ENCODE peak calls at places on chromosome 20, in six cellular contexts. A is A549, Z is GM12878, W is NB4, U is HepG2, R is K562. G is an unnamed sample.

GRCh38 chr20:38108438-38109024 is 56.5 kb downstream of the TGM2 start:
- DNase-seq in A (no peak), Z (no peak), W (no peak), U (no peak), R (no peak), G (no peak)

GRCh38 chr20:460180-460579 is 2.2 kb downstream of the TBC1D20 start:
- DNase-seq in A (no peak), Z (no peak), W (no peak), U (peak), R (no peak), G (no peak)

GRCh38 chr20:63468421-63468820 is 4.0 kb downstream of the KCNQ2 start:
- DNase-seq in A (no peak), Z (no peak), W (no peak), U (no peak), R (no peak), G (no peak)

GRCh38 chr20:9689041-9689440 is 149.8 kb downstream of the PAK5 start:
- DNase-seq in A (no peak), Z (no peak), W (no peak), U (no peak), R (no peak), G (no peak)

GRCh38 chr20:54070187-54070987 is at the start of gene BCAS1:
- DNase-seq in A (no peak), Z (no peak), W (no peak), U (peak), R (peak), G (no peak)

GRCh38 chr20:47272893-47273590 is 83.5 kb downstream of the ZMYND8 start:
- DNase-seq in A (peak), Z (peak), W (peak), U (peak), R (peak), G (peak)

GRCh38 chr20:57293998-57294397 is 27.6 kb upstream of the BMP7 start:
- DNase-seq in A (no peak), Z (no peak), W (no peak), U (no peak), R (no peak), G (no peak)

GRCh38 chr20:53162251-53162835 is 190.2 kb downstream of the TSHZ2 start:
- DNase-seq in A (peak), Z (no peak), W (peak), U (no peak), R (peak), G (no peak)

GRCh38 chr20:34983089-34983820 is 27.6 kb downstream of the MYH7B start:
- DNase-seq in A (no peak), Z (no peak), W (no peak), U (no peak), R (no peak), G (no peak)

GRCh38 chr20:57610261-57610952 is 9.8 kb downstream of the ZBP1 start:
- DNase-seq in A (no peak), Z (no peak), W (no peak), U (no peak), R (no peak), G (no peak)

DNA sequence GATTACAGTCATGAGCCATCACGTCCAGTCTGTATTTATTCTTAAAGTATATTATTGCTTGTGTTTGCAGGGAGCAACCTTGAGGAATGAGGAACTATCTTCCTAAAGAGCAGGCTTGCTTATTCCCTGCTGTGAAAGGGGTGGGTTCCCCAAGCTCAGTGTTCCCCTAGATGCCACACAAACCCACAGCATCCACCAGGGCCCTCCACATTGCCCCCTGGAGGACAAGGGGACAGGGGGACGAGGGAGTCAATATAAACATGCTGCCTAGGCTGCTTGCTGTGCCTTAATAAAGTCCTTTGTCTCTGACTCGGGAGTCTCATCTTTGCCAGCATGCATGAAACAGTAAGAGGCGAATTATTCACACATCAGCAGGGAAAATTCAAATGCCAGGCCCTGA is 8.0 kb upstream of the IDH3B start:
- DNase-seq in A (no peak), Z (no peak), W (peak), U (no peak), R (no peak), G (no peak)
- TF ChIP-seq CTCF in A (peak), Z (peak), W (peak), U (peak), R (peak), G (peak)

GRCh38 chr20:50070361-50070760 is 42.6 kb downstream of the UBE2V1 start:
- DNase-seq in A (no peak), Z (no peak), W (peak), U (peak), R (no peak), G (no peak)

GRCh38 chr20:50073500-50073899 is 39.5 kb downstream of the UBE2V1 start:
- DNase-seq in A (no peak), Z (no peak), W (no peak), U (no peak), R (no peak), G (no peak)

GRCh38 chr20:50068041-50068651 is 44.8 kb downstream of the UBE2V1 start:
- DNase-seq in A (no peak), Z (no peak), W (no peak), U (no peak), R (no peak), G (no peak)

GRCh38 chr20:50067461-50067860 is 45.5 kb downstream of the UBE2V1 start:
- DNase-seq in A (no peak), Z (no peak), W (no peak), U (no peak), R (no peak), G (no peak)

GRCh38 chr20:50071039-50071888 is 41.7 kb downstream of the UBE2V1 start:
- DNase-seq in A (peak), Z (no peak), W (peak), U (peak), R (peak), G (peak)
- TF ChIP-seq MYC in A (peak), Z (no peak), W (peak), U (peak), R (peak), G (peak)

GRCh38 chr20:8344106-8344505 is 212.0 kb downstream of the PLCB1 start:
- DNase-seq in A (no peak), Z (no peak), W (no peak), U (no peak), R (no peak), G (no peak)

GRCh38 chr20:8342401-8342800 is 210.3 kb downstream of the PLCB1 start:
- DNase-seq in A (no peak), Z (no peak), W (no peak), U (no peak), R (no peak), G (no peak)

GRCh38 chr20:8346898-8347297 is 214.8 kb downstream of the PLCB1 start:
- DNase-seq in A (no peak), Z (no peak), W (no peak), U (no peak), R (no peak), G (peak)
- TF ChIP-seq CTCF in A (no peak), Z (no peak), W (no peak), U (no peak), R (no peak), G (no peak)

DNA sequence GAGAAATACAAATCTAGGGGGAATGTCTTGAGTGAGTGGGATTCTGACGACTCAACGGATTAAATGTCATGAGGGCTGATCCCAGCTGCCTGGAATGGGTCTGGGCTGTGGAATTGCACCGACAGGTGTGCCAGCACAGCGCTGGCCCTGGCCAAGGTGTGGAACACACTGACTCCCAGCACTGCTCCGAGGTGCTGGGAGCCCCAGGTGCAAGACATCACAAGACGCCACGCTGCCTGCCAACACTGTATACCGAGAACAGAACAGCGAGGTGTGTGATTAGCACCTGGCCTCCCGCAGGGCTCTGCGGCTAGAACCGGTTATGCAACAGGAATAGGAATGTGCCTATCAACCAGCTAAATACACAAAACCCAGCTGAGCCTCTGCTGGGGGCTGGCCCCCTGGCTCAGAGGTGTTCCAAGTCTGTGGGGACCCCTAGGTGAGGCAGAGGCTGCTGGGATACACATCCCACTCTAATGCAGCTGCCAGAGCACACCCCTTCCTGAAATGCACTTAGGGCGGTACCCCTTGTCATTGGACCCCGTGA is 24.8 kb upstream of the APMAP start:
- DNase-seq in A (no peak), Z (no peak), W (no peak), U (peak), R (no peak), G (no peak)
- TF ChIP-seq MYC in A (no peak), Z (no peak), W (no peak), U (peak), R (no peak), G (no peak)

DNA sequence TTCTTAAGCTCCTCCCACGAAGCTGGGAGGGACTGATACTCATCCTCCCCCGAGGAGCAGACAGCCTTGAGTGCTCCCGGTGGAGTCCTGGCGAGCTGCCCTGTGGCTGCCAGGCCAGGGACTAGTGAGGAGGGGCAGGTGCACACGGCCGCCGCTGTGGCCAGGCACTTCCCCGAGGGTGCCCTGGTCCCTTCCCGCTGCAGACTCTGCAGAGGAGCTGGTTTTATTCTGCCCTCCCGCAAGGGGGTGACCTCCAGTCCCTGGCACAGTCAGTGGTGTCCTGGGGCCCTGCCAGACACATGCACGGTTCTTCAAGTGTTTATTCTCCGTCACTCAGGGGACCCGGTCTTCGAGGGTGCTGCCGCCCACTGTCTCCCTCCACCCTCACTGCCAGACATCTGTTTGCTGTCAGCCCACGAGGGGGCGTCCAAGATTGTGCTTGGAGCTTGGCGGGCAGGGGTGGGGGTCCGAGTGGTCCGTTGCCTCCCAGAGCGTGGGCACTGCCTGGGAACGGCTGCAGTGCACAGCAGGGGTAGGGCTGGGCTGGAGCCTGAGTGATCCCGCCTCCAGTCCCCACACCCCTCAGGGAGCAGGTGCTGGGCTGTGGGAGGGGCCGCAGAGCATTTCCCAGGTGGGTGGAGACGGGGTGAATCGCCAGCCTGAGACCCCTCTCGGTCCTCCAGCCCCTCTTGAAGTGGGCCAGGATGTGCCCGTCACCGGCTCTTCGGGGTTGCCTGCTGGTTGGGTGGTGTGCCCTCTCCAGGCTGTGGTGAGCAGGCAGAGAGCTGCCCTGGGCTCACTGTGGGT is 3.1 kb upstream of the CABLES2 start:
- DNase-seq in A (peak), Z (no peak), W (peak), U (peak), R (peak), G (peak)
- TF ChIP-seq CTCF in A (peak), Z (peak), W (peak), U (peak), R (peak), G (peak)

GRCh38 chr20:1842281-1842680 is 52.9 kb upstream of the SIRPA start:
- DNase-seq in A (no peak), Z (no peak), W (no peak), U (no peak), R (no peak), G (no peak)

GRCh38 chr20:1840865-1841553 is 54.2 kb upstream of the SIRPA start:
- DNase-seq in A (no peak), Z (no peak), W (peak), U (no peak), R (no peak), G (no peak)

GRCh38 chr20:1838479-1839279 is 56.5 kb upstream of the SIRPA start:
- DNase-seq in A (no peak), Z (no peak), W (no peak), U (no peak), R (no peak), G (no peak)

GRCh38 chr20:1844723-1845523 is 50.3 kb upstream of the SIRPA start:
- DNase-seq in A (no peak), Z (peak), W (peak), U (no peak), R (no peak), G (peak)

DNA sequence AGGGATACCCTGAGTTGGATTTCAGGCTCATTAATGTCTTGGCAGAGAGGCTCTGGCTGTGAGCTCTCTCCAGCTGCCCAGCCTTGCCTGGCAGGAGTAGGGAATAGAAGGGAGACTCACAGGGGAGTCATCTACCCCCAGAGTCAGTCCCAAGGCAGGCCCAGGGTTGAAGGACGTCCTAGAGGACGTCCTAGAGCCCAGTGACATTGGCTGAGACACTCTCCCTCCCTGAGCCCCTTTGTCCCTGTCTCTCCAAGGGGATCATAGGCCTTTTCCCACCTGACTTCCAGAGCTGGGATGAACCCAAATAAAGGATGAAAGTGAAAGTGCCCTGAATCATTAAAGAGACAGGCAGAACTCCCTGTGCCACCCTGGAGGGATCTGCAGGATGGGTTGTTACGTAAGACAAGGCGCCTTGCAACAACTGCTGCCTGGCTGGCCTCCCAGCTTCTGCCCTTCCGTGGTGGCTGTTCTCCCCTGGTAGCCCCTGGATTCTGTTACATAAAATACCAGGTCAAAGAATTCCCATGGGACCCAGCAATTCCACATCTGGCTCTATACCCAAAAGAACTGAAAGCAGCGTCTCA is 53.6 kb upstream of the SIRPA start:
- DNase-seq in A (no peak), Z (no peak), W (peak), U (no peak), R (no peak), G (no peak)
- TF ChIP-seq MYC in A (no peak), Z (no peak), W (no peak), U (no peak), R (no peak), G (no peak)

GRCh38 chr20:5513975-5514516 is 197.3 kb upstream of the PROKR2 start:
- DNase-seq in A (peak), Z (no peak), W (no peak), U (peak), R (no peak), G (no peak)
- TF ChIP-seq CTCF in A (no peak), Z (no peak), W (no peak), U (peak), R (no peak), G (no peak)

GRCh38 chr20:24843443-24843715 is 105.7 kb upstream of the CST7 start:
- DNase-seq in A (no peak), Z (no peak), W (no peak), U (no peak), R (no peak), G (no peak)

GRCh38 chr20:24837721-24838456 is 111.2 kb upstream of the CST7 start:
- DNase-seq in A (no peak), Z (no peak), W (no peak), U (no peak), R (no peak), G (no peak)

GRCh38 chr20:24842591-24843442 is 106.3 kb upstream of the CST7 start:
- DNase-seq in A (no peak), Z (peak), W (peak), U (no peak), R (no peak), G (no peak)

GRCh38 chr20:24838551-24839530 is 110.2 kb upstream of the CST7 start:
- DNase-seq in A (no peak), Z (peak), W (no peak), U (no peak), R (no peak), G (no peak)

DNA sequence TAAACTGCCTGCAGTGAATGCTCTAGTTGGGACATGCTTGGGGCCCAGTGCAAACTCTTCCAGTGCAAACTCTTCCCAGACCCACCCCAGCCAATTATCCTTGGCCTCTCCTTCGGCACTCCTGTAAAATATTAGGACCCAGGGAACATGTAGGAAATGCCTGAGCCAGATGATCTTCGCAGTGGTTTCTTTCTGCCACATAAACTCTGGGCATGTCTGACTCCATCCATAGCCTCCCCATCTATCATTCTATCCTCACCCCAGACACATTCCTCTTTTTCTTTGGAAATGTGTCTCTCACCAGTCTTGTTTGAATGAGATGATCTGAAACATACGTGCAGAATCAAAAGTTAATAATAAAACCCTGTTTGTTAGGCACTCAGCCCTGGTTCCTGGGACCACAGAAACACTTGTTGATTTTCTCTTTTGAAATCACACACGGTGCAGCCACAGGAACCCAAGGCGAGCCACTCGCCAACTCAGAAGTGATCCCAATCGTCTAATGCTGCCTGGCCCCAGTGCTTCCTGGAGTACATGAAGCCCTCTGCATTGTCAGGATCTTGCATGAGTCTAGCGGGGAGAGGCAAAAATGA is 108.9 kb upstream of the CST7 start:
- DNase-seq in A (no peak), Z (peak), W (no peak), U (no peak), R (no peak), G (no peak)
- TF ChIP-seq MYC in A (no peak), Z (no peak), W (no peak), U (no peak), R (no peak), G (no peak)

GRCh38 chr20:44885392-44886275 is at the start of gene YWHAB:
- DNase-seq in A (peak), Z (peak), W (peak), U (peak), R (peak), G (peak)
- TF ChIP-seq CTCF in A (no peak), Z (no peak), W (no peak), U (peak), R (no peak), G (no peak)

GRCh38 chr20:36461600-36462439 is 79.5 kb upstream of the MYL9 start:
- DNase-seq in A (no peak), Z (no peak), W (peak), U (no peak), R (peak), G (peak)
- TF ChIP-seq MYC in A (no peak), Z (no peak), W (no peak), U (no peak), R (no peak), G (no peak)